ENCODE peak calls at places on chromosomes 7 and 10, in seven cellular contexts. Z is bronchial epithelial cell; P is NCI-H1417; V is stimulated activated CD4-positive, alpha-beta T cell treated with anti-CD3 and anti-CD28 coated beads, Interleukin-1b, Interleukin-23, amount 100 ng/mL, for 48 hours; I is T1000; W is effector memory CD8-positive, alpha-beta T cell; S is NB4. N is an unnamed sample.

GRCh38 chr10:131573256-131574215 is 262.0 kb upstream of the TCERG1L start:
- DNase-seq in Z (no peak), P (no peak), V (no peak), I (no peak), W (no peak), S (no peak), N (no peak)

GRCh38 chr7:148234715-148235114 is 355.9 kb upstream of the C7orf33 start:
- DNase-seq in Z (no peak), P (no peak), V (no peak), I (no peak), W (no peak), S (no peak), N (no peak)

GRCh38 chr10:77084431-77085144 is 553.0 kb downstream of the KCNMA1 start:
- DNase-seq in Z (no peak), P (no peak), V (no peak), I (no peak), W (no peak), S (no peak), N (no peak)

GRCh38 chr7:27205325-27206280 is 5.7 kb upstream of the HOXA13 start:
- DNase-seq in Z (no peak), P (no peak), V (no peak), I (no peak), W (no peak), S (no peak), N (no peak)

GRCh38 chr7:11228515-11228914 is 254.8 kb downstream of the PHF14 start:
- DNase-seq in Z (peak), P (peak), V (no peak), I (no peak), W (no peak), S (no peak), N (no peak)

GRCh38 chr10:15313034-15313433 is 58.1 kb downstream of the FAM171A1 start:
- DNase-seq in Z (no peak), P (no peak), V (no peak), I (no peak), W (no peak), S (no peak), N (no peak)

GRCh38 chr10:84447701-84448400 is 119.5 kb downstream of the CCSER2 start:
- DNase-seq in Z (no peak), P (no peak), V (no peak), I (no peak), W (no peak), S (no peak), N (no peak)

GRCh38 chr10:128035557-128035973 is 90.7 kb downstream of the MKI67 start:
- DNase-seq in Z (peak), P (no peak), V (peak), I (no peak), W (peak), S (peak), N (peak)

GRCh38 chr7:41579961-41580935 is 122.6 kb downstream of the INHBA start:
- DNase-seq in Z (peak), P (no peak), V (no peak), I (peak), W (no peak), S (no peak), N (no peak)

GRCh38 chr10:102452672-102453340 is 1.5 kb upstream of the C10orf95 start:
- DNase-seq in Z (peak), P (no peak), V (peak), I (no peak), W (no peak), S (peak), N (peak)

GRCh38 chr10:27743736-27744477 is 1.7 kb downstream of the MKX start:
- DNase-seq in Z (no peak), P (peak), V (peak), I (no peak), W (no peak), S (no peak), N (no peak)

GRCh38 chr10:89348458-89348857 is 20.7 kb downstream of the IFIT3 start:
- DNase-seq in Z (no peak), P (no peak), V (no peak), I (no peak), W (no peak), S (no peak), N (no peak)

GRCh38 chr7:88218836-88219605 is 817 bp downstream of the SRI start:
- DNase-seq in Z (peak), P (peak), V (peak), I (no peak), W (peak), S (peak), N (peak)